ENCODE peak calls at places on chromosomes 7 and 10, in six cellular contexts. E is HCT116; C is mucosa of descending colon; M is OCI-LY7; K is CD4-positive, alpha-beta memory T cell; U is NT2/D1. P is an unnamed sample.

GRCh38 chr10:114279289-114279688 is 40.2 kb downstream of the VWA2 start:
- DNase-seq in M (no peak), U (no peak), E (no peak), K (no peak), C (no peak), P (no peak)

GRCh38 chr10:71727429-71728217 is 8.0 kb upstream of the C10orf105 start:
- DNase-seq in C (peak; percentile 88), U (no peak), E (no peak), M (peak; percentile 92), K (peak; percentile 91), P (peak; percentile 69)

GRCh38 chr7:124155400-124156022 is 122.6 kb upstream of the TMEM229A start:
- DNase-seq in C (no peak), M (peak; percentile 8), K (no peak), E (peak; percentile 15), U (no peak), P (no peak)

GRCh38 chr7:24834150-24834798 is 77.0 kb upstream of the GSDME start:
- DNase-seq in U (no peak), C (peak; percentile 56), M (no peak), E (no peak), K (no peak), P (no peak)

GRCh38 chr10:31873724-31874123 is 54.9 kb downstream of the ARHGAP12 start:
- DNase-seq in E (no peak), M (no peak), U (no peak), C (no peak), K (no peak), P (no peak)

GRCh38 chr10:17669185-17669872 is 25.4 kb downstream of the STAM start:
- DNase-seq in E (no peak), K (peak; percentile 78), M (no peak), U (no peak), C (peak; percentile 49), P (no peak)

GRCh38 chr7:24769863-24770262 is 12.6 kb upstream of the GSDME start:
- DNase-seq in M (no peak), E (no peak), U (no peak), C (no peak), K (no peak), P (no peak)

GRCh38 chr10:110646417-110647135 is 2.4 kb downstream of the RBM20 start:
- DNase-seq in E (no peak), U (no peak), C (no peak), K (no peak), M (no peak), P (no peak)

GRCh38 chr7:16660702-16661464 is 14.9 kb downstream of the BZW2 start:
- DNase-seq in K (no peak), M (no peak), C (no peak), E (no peak), U (no peak), P (no peak)

GRCh38 chr10:69479241-69479730 is 28.0 kb downstream of the TSPAN15 start:
- DNase-seq in K (no peak), U (no peak), M (no peak), E (no peak), C (no peak), P (no peak)
- H3K4me1 ChIP-seq in K (no peaks in the 10 kb centered on the region), U (peaks cover 5% of the 10 kb centered on the region), M (peaks cover 8% of the 10 kb centered on the region), E (peaks cover 12% of the 10 kb centered on the region), C (peaks cover 6% of the 10 kb centered on the region), P (no peaks in the 10 kb centered on the region)

GRCh38 chr10:50390302-50390701 is 139.0 kb upstream of the ASAH2 start:
- DNase-seq in E (no peak), K (no peak), M (no peak), C (no peak), U (no peak), P (no peak)
- H3K4me1 ChIP-seq in E (peaks cover 23% of the 10 kb centered on the region), K (peaks cover 21% of the 10 kb centered on the region), M (peaks cover 20% of the 10 kb centered on the region), C (no peaks in the 10 kb centered on the region), U (no peaks in the 10 kb centered on the region), P (no peaks in the 10 kb centered on the region)

GRCh38 chr10:132413226-132414205 is 16.5 kb downstream of the PWWP2B start:
- DNase-seq in U (no peak), C (peak; percentile 58), M (no peak), K (no peak), E (no peak), P (no peak)

GRCh38 chr10:132410779-132411532 is 14.0 kb downstream of the PWWP2B start:
- DNase-seq in K (no peak), E (no peak), M (no peak), U (no peak), C (peak; percentile 57), P (no peak)

GRCh38 chr10:132411561-132412253 is 14.7 kb downstream of the PWWP2B start:
- DNase-seq in K (no peak), M (no peak), C (peak; percentile 85), U (no peak), E (no peak), P (no peak)

GRCh38 chr10:132414402-132415016 is 17.5 kb downstream of the PWWP2B start:
- DNase-seq in M (no peak), U (no peak), K (no peak), E (no peak), C (peak; percentile 33), P (no peak)

DNA sequence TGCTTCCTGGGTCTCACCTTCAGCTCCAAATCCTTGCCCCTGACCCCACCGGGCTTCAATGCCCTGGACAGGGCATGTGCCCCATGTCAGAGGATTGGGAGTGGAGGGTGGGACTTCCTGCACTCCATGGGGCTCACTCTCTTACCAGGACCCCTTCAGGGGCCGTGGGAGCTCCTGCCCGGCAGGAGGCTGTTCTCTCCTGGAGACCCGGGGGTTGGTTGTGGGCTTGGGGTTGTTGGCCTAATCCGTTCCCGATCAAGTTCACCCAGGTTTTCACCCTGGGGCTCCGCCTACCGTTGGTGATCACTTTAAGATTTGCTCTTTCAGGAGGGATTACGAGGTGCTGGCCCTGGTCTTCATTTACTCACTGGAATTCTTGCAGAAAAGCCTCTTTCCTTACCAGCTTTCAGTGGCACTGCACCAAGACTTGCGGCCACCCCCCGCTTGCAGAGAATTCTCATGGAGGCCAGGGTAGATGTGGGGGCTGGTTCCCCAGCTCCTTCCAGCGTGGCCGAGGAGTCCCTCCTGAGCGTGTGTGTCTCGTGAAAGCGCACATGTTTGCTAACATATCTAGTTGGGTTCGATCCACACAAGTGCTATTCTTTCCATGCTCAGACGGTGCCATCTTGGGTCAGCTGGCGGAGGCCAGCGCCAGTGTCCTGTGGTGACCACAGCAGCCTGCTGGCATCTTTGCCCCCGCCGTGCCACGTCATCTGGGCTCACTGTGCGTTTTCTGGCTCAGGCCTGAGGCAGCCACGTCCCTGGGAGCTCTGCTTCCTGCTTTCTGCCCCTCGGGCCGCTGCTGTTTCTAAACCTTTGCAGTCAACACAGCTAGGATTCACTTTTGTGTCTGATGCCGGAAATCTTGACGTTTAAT is 15.6 kb downstream of the PWWP2B start:
- DNase-seq in U (no peak), E (no peak), M (no peak), C (peak; percentile 68), K (no peak), P (no peak)
- H3K4me1 ChIP-seq in U (peaks cover 11% of the 10 kb centered on the region), E (peaks cover 10% of the 10 kb centered on the region), M (peaks cover 7% of the 10 kb centered on the region), C (peaks cover 76% of the 10 kb centered on the region), K (peaks cover 4% of the 10 kb centered on the region), P (no peaks in the 10 kb centered on the region)

GRCh38 chr7:105345725-105346124 is 43.0 kb downstream of the SRPK2 start:
- DNase-seq in M (no peak), C (no peak), E (no peak), U (no peak), K (no peak), P (no peak)
- H3K4me1 ChIP-seq in M (no peaks in the 10 kb centered on the region), C (peaks cover 4% of the 10 kb centered on the region), E (peaks cover 73% of the 10 kb centered on the region), U (no peaks in the 10 kb centered on the region), K (peaks cover 67% of the 10 kb centered on the region), P (peaks cover 54% of the 10 kb centered on the region)

GRCh38 chr10:132236161-132236560 is 49.4 kb downstream of the DPYSL4 start:
- DNase-seq in K (peak; percentile 17), C (no peak), U (no peak), E (no peak), M (no peak), P (no peak)
- H3K4me1 ChIP-seq in K (peaks cover 12% of the 10 kb centered on the region), C (no peaks in the 10 kb centered on the region), U (peaks cover 8% of the 10 kb centered on the region), E (no peaks in the 10 kb centered on the region), M (no peaks in the 10 kb centered on the region), P (peaks cover 7% of the 10 kb centered on the region)

P was measured in naive thymus-derived CD4-positive, alpha-beta T cell.